ENCODE peak calls at places on chromosomes 7 and 10, in nine cellular contexts. K is astrocyte of the spinal cord; A is upper lobe of left lung; B is suprapubic skin; P is left ventricle myocardium inferior; O is Calu3; I is CD8-positive, alpha-beta T cell; M is endothelial cell; F is endodermal cell. G is an unnamed sample.
A peak's percentile ranks its signal among the peaks of the same experiment; 100 is the strongest.

GRCh38 chr10:24240001-24240751 is 31.2 kb downstream of the KIAA1217 start:
- DNase-seq in A (no peak), K (no peak), F (no peak), P (no peak), I (no peak), M (no peak), B (no peak), O (no peak), G (no peak)

GRCh38 chr7:73717991-73718405 is 1.5 kb downstream of the STX1A start:
- DNase-seq in A (peak; percentile 52), B (no peak), I (peak; percentile 70), K (peak; percentile 96), M (no peak), F (no peak), P (no peak), O (peak; percentile 20), G (peak; percentile 73)

GRCh38 chr7:106552645-106553445 is 108.1 kb downstream of the CCDC71L start:
- DNase-seq in P (no peak), F (no peak), K (no peak), I (no peak), M (no peak), B (no peak), O (no peak), A (peak; percentile 30), G (no peak)

GRCh38 chr7:105639677-105640493 is 58.6 kb upstream of the EFCAB10 start:
- DNase-seq in P (no peak), F (peak; percentile 81), B (no peak), O (no peak), A (no peak), M (no peak), I (no peak), K (no peak), G (no peak)

GRCh38 chr7:140060788-140061606 is 1.8 kb downstream of the PARP12 start:
- DNase-seq in P (peak; percentile 69), B (no peak), I (no peak), A (peak; percentile 39), M (no peak), F (no peak), O (no peak), K (peak; percentile 32), G (no peak)

GRCh38 chr10:124559372-124560132 is 97.9 kb downstream of the LHPP start:
- DNase-seq in P (no peak), O (no peak), I (no peak), K (no peak), F (no peak), M (no peak), B (no peak), A (no peak), G (no peak)

GRCh38 chr7:76294344-76295024 is 8.0 kb upstream of the HSPB1 start:
- DNase-seq in F (peak; percentile 85), K (peak; percentile 98), B (peak; percentile 97), O (peak; percentile 81), I (no peak), P (peak; percentile 98), A (peak; percentile 95), M (no peak), G (no peak)

GRCh38 chr7:76191783-76192240 is 9.9 kb upstream of the SRRM3 start:
- DNase-seq in P (no peak), O (peak; percentile 24), K (peak; percentile 22), B (no peak), A (no peak), F (peak; percentile 82), M (peak; percentile 51), I (no peak), G (no peak)

GRCh38 chr7:12524794-12525386 is 45.6 kb upstream of the SCIN start:
- DNase-seq in O (no peak), B (no peak), K (peak; percentile 79), F (no peak), I (no peak), P (no peak), M (no peak), A (no peak), G (no peak)

GRCh38 chr10:108597031-108597430 is 1326.3 kb downstream of the XPNPEP1 start:
- DNase-seq in I (no peak), F (no peak), A (no peak), M (no peak), B (no peak), P (no peak), K (peak; percentile 57), O (no peak), G (no peak)

GRCh38 chr10:1290071-1290471 is 233.9 kb downstream of the WDR37 start:
- DNase-seq in K (no peak), O (no peak), B (peak; percentile 55), P (no peak), A (no peak), I (no peak), M (no peak), F (no peak), G (no peak)

GRCh38 chr7:2757904-2758672 is 70.1 kb downstream of the AMZ1 start:
- DNase-seq in M (no peak), I (peak; percentile 13), A (peak; percentile 67), O (peak; percentile 58), F (no peak), B (no peak), K (peak; percentile 99), P (no peak), G (no peak)

GRCh38 chr7:148856035-148856881 is 27.8 kb downstream of the EZH2 start:
- DNase-seq in K (peak; percentile 34), I (peak; percentile 28), M (peak; percentile 45), F (peak; percentile 71), A (peak; percentile 30), P (no peak), B (no peak), O (peak; percentile 49), G (no peak)

GRCh38 chr10:4191894-4192293 is 406.9 kb upstream of the KLF6 start:
- DNase-seq in M (no peak), P (no peak), A (no peak), F (no peak), B (no peak), O (no peak), K (no peak), I (no peak), G (no peak)

GRCh38 chr7:90709501-90710465 is 113.7 kb downstream of the CDK14 start:
- DNase-seq in P (no peak), A (no peak), B (no peak), M (no peak), O (no peak), I (no peak), F (peak; percentile 53), K (peak; percentile 74), G (no peak)

GRCh38 chr7:27901028-27901760 is 161.2 kb downstream of the TAX1BP1 start:
- DNase-seq in I (no peak), A (no peak), K (peak; percentile 74), B (no peak), O (no peak), P (no peak), M (no peak), F (no peak), G (no peak)

GRCh38 chr10:99393683-99394082 is 36.7 kb downstream of the GOT1 start:
- DNase-seq in I (no peak), O (no peak), M (no peak), K (no peak), P (no peak), B (no peak), A (no peak), F (no peak), G (no peak)

GRCh38 chr7:17234398-17235021 is 63.9 kb upstream of the AHR start:
- DNase-seq in I (peak; percentile 43), P (no peak), O (peak; percentile 76), M (no peak), A (peak; percentile 45), B (no peak), F (no peak), K (peak; percentile 96), G (peak; percentile 50)

GRCh38 chr10:78009662-78010061 is 19.7 kb downstream of the POLR3A start:
- DNase-seq in I (no peak), O (no peak), F (no peak), A (no peak), B (no peak), P (no peak), K (no peak), M (no peak), G (no peak)

GRCh38 chr10:5683065-5683464 is 1.6 kb upstream of the TASOR2 start:
- DNase-seq in I (no peak), M (no peak), B (no peak), A (no peak), K (no peak), F (no peak), O (no peak), P (no peak), G (no peak)
- TF ChIP-seq CTCF in I (no peak), M (no peak), B (no peak), A (no peak), K (no peak), F (no peak), O (no peak), P (no peak), G (no peak)

GRCh38 chr10:97774811-97775294 is 3.1 kb upstream of the SFRP5 start:
- DNase-seq in K (no peak), M (no peak), O (no peak), B (no peak), F (no peak), P (no peak), A (peak; percentile 54), I (no peak), G (no peak)
- TF ChIP-seq CTCF in K (no peak), M (no peak), O (no peak), B (no peak), F (no peak), P (no peak), A (no peak), I (no peak), G (no peak)

DNA sequence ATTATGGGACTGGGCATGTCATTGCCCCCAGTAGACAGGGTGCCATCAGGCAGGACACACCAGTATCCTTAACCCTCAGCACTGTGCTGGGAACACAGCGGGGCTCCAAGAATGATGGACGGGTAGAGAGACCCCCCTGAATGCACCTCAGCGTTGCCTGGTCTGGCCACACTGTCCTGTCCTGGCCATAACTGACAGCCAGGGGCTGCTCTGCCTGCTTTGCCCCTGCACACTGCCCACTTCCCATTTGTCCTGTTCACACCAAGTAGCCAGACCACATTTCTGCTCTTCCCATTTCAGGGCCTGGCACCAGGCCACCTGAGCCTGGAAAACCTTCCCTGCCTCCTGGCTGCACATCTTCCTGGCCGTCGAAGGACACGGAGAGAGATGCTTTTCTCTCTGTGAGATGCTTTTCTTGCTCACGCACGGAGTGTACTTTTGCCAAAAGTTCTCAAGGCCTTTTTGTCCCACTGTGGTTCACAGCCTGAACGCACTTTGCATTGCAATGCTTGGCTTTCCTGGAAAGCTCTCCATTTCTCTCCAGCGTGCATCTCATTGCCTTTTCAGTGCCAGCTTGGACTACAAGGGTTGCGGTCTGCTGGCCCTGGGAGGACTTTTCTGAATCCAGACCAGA is 131.0 kb upstream of the EEPD1 start:
- DNase-seq in A (no peak), K (no peak), P (no peak), M (no peak), F (peak; percentile 26), I (no peak), B (no peak), O (no peak), G (no peak)
- TF ChIP-seq CTCF in A (no peak), K (no peak), P (no peak), M (no peak), F (no peak), I (no peak), B (no peak), O (no peak), G (no peak)

DNA sequence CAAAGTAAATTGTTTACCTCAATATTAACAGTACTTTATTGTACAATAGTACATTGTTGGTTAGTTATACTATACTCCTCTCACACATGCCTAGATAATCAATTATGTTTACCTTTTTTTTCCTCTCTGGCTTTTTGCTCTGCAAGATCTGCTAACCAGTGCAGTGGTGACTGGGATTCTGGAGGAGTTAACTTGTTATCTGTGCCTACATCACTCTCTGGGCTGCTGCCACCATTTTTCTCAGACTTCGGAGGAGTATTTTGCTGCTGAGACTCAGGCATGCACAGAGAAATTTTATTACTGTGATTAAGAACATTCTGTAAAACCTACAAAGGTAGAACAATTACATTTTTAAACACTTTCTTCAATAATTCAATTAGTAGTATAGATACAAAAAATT is 59.7 kb downstream of the NRBF2 start:
- DNase-seq in I (no peak), B (no peak), P (no peak), A (no peak), M (no peak), O (no peak), F (no peak), K (no peak), G (no peak)
- TF ChIP-seq CTCF in I (no peak), B (no peak), P (no peak), A (no peak), M (no peak), O (no peak), F (no peak), K (no peak), G (no peak)

G was measured in natural killer cell.